ENCODE peak calls at places on chromosomes 6 and 20, in five cellular contexts. R, E, Z, I and C are unnamed samples.

GRCh38 chr20:9510926-9511325 is 3.5 kb upstream of the LAMP5 start:
- DNase-seq in R (no peak), E (no peak), Z (no peak), I (no peak), C (no peak)

GRCh38 chr6:6803180-6803978 is 214.9 kb downstream of the LY86 start:
- DNase-seq in R (no peak), E (no peak), Z (no peak), I (no peak), C (no peak)

GRCh38 chr6:135906542-135906941 is 55.0 kb downstream of the PDE7B start:
- DNase-seq in R (peak; percentile 53), E (no peak), Z (no peak), I (no peak), C (no peak)

GRCh38 chr6:47061631-47062300 is 19.6 kb upstream of the ADGRF1 start:
- DNase-seq in R (peak; percentile 38), E (no peak), Z (no peak), I (no peak), C (no peak)

GRCh38 chr20:61579908-61580307 is 327.8 kb downstream of the CDH4 start:
- DNase-seq in R (no peak), E (no peak), Z (no peak), I (no peak), C (no peak)

GRCh38 chr20:62011938-62012534 is 53.6 kb downstream of the TAF4 start:
- DNase-seq in R (no peak), E (no peak), Z (no peak), I (no peak), C (no peak)

GRCh38 chr20:39607124-39607523 is 645.0 kb downstream of the DHX35 start:
- DNase-seq in R (peak; percentile 33), E (no peak), Z (no peak), I (no peak), C (no peak)

GRCh38 chr6:121608270-121608669 is 172.8 kb downstream of the GJA1 start:
- DNase-seq in R (peak; percentile 40), E (no peak), Z (no peak), I (no peak), C (no peak)

GRCh38 chr6:92737983-92738382 is 681.4 kb downstream of the EPHA7 start:
- DNase-seq in R (no peak), E (no peak), Z (no peak), I (no peak), C (no peak)

GRCh38 chr6:168037856-168038255 is 40.4 kb downstream of the KIF25 start:
- DNase-seq in R (no peak), E (no peak), Z (no peak), I (no peak), C (no peak)

GRCh38 chr6:33008944-33009861 is at the start of gene HLA-DOA:
- DNase-seq in R (peak; percentile 52), E (peak; percentile 74), Z (no peak), I (peak; percentile 24), C (peak; percentile 50)

GRCh38 chr6:160259143-160259425 is 463 bp upstream of the SLC22A2 start:
- DNase-seq in R (no peak), E (no peak), Z (no peak), I (no peak), C (no peak)

GRCh38 chr6:118535176-118535844 is 12.8 kb upstream of the PLN start:
- DNase-seq in R (no peak), E (no peak), Z (no peak), I (no peak), C (no peak)

GRCh38 chr6:131937703-131938631 is 13.2 kb downstream of the CCN2 start:
- DNase-seq in R (peak; percentile 99), E (no peak), Z (no peak), I (no peak), C (no peak)